ENCODE peak calls at places on chromosomes 11 and 22, in seven cellular contexts. K is fibroblast of gingiva; I is stimulated activated CD4-positive, alpha-beta T cell treated with anti-CD3 and anti-CD28 coated beads, Interleukin-4, amount 100 ng/mL, for 48 hours; R is cardiac muscle cell; S is stimulated activated CD8-positive, alpha-beta memory T cell treated with anti-CD3 and anti-CD28 coated beads, Interleukin-15, amount 100 ng/mL, for 24 hours; M is right cardiac atrium; Y is NCI-H1417. Z is an unnamed sample.

GRCh38 chr11:114287154-114287553 is 9.0 kb upstream of the NNMT start:
- DNase-seq in K (no peak), I (no peak), R (no peak), S (no peak), M (no peak), Y (no peak), Z (no peak)

GRCh38 chr11:11422291-11423128 is 69.5 kb upstream of the CSNK2A3 start:
- DNase-seq in K (no peak), I (no peak), R (no peak), S (no peak), M (no peak), Y (peak), Z (no peak)

GRCh38 chr11:35662061-35662648 is 420 bp upstream of the TRIM44 start:
- DNase-seq in K (no peak), I (no peak), R (no peak), S (no peak), M (no peak), Y (peak), Z (peak)

GRCh38 chr11:27094062-27094587 is 53.5 kb downstream of the BBOX1 start:
- DNase-seq in K (no peak), I (no peak), R (no peak), S (no peak), M (no peak), Y (peak), Z (no peak)

GRCh38 chr11:115042002-115042401 is 363.7 kb downstream of the NXPE2 start:
- DNase-seq in K (no peak), I (no peak), R (peak), S (no peak), M (no peak), Y (no peak), Z (peak)

GRCh38 chr22:43007519-43008102 is 7.3 kb downstream of the PACSIN2 start:
- DNase-seq in K (no peak), I (no peak), R (peak), S (no peak), M (no peak), Y (peak), Z (no peak)

GRCh38 chr11:73216466-73216865 is 1.6 kb upstream of the P2RY2 start:
- DNase-seq in K (no peak), I (no peak), R (no peak), S (no peak), M (no peak), Y (no peak), Z (no peak)

GRCh38 chr11:117305145-117305544 is 10.9 kb downstream of the BACE1 start:
- DNase-seq in K (no peak), I (no peak), R (no peak), S (no peak), M (no peak), Y (no peak), Z (no peak)